ENCODE peak calls at places on chromosome X, in four cellular contexts. N is CD8-positive, alpha-beta T cell; I is GM23248; L is dorsolateral prefrontal cortex. K is an unnamed sample.

GRCh38 chrX:116278819-116279218 is 108.3 kb downstream of the AGTR2 start:
- DNase-seq in L (no peak), N (no peak), I (no peak), K (no peak)

GRCh38 chrX:24357101-24357500 is 3.3 kb upstream of the SUPT20HL1 start:
- DNase-seq in I (peak), L (no peak), N (no peak), K (no peak)

GRCh38 chrX:31500920-31501319 is 429.1 kb upstream of the FTHL17 start:
- DNase-seq in N (no peak), L (no peak), I (no peak), K (no peak)

GRCh38 chrX:1466971-1467561 is 14.4 kb upstream of the ASMTL start:
- DNase-seq in N (no peak), I (no peak), L (no peak), K (no peak)

GRCh38 chrX:149467920-149468319 is 37.2 kb downstream of the IDS start:
- DNase-seq in N (no peak), L (no peak), I (no peak), K (no peak)

GRCh38 chrX:123814343-123814742 is 45.5 kb upstream of the XIAP start:
- DNase-seq in I (peak), N (no peak), L (no peak), K (no peak)

GRCh38 chrX:96407043-96407442 is 277.6 kb upstream of the DIAPH2 start:
- DNase-seq in I (peak), N (no peak), L (no peak), K (no peak)

GRCh38 chrX:45824471-45824870 is 623.8 kb upstream of the DIPK2B start:
- DNase-seq in N (no peak), L (no peak), I (peak), K (no peak)

GRCh38 chrX:153926863-153927685 is 1.0 kb upstream of the ARHGAP4 start:
- DNase-seq in N (peak), L (no peak), I (peak), K (no peak)

GRCh38 chrX:136199365-136199764 is 51.8 kb downstream of the MAP7D3 start:
- DNase-seq in I (no peak), L (no peak), N (no peak), K (no peak)

GRCh38 chrX:44872319-44872816 is 620 bp upstream of the KDM6A start:
- DNase-seq in N (no peak), L (no peak), I (peak), K (no peak)

GRCh38 chrX:140701480-140701879 is 8.1 kb upstream of the LINC00632 start:
- DNase-seq in I (peak), L (no peak), N (no peak), K (no peak)

GRCh38 chrX:79452879-79453278 is 85.7 kb upstream of the ITM2A start:
- DNase-seq in N (no peak), L (no peak), I (no peak), K (no peak)

GRCh38 chrX:39769748-39770147 is 328.0 kb downstream of the BCOR start:
- DNase-seq in I (no peak), L (no peak), N (no peak), K (no peak)

GRCh38 chrX:49838374-49838773 is 9.3 kb downstream of the PAGE4 start:
- DNase-seq in I (peak), L (no peak), N (no peak), K (no peak)

GRCh38 chrX:24204331-24204730 is 54.8 kb downstream of the ZFX start:
- DNase-seq in L (no peak), I (peak), N (no peak), K (no peak)

GRCh38 chrX:140177821-140178220 is 212.5 kb upstream of the CXorf66 start:
- DNase-seq in I (no peak), N (no peak), L (no peak), K (no peak)

GRCh38 chrX:131288188-131288587 is 918 bp downstream of the IGSF1 start:
- DNase-seq in L (no peak), I (no peak), N (no peak), K (no peak)

GRCh38 chrX:30301203-30301602 is 8.0 kb downstream of the NR0B1 start:
- DNase-seq in L (no peak), N (no peak), I (no peak), K (no peak)

GRCh38 chrX:64977830-64978229 is 1.6 kb upstream of the ZC4H2 start:
- DNase-seq in L (no peak), I (peak), N (no peak), K (no peak)

GRCh38 chrX:64975989-64976672 is at the start of gene ZC4H2:
- DNase-seq in N (peak), I (peak), L (peak), K (peak)

GRCh38 chrX:64977051-64977450 is 801 bp upstream of the ZC4H2 start:
- DNase-seq in N (no peak), L (no peak), I (no peak), K (no peak)

GRCh38 chrX:64975491-64975890 is 759 bp downstream of the ZC4H2 start:
- DNase-seq in L (peak), N (no peak), I (peak), K (peak)

DNA sequence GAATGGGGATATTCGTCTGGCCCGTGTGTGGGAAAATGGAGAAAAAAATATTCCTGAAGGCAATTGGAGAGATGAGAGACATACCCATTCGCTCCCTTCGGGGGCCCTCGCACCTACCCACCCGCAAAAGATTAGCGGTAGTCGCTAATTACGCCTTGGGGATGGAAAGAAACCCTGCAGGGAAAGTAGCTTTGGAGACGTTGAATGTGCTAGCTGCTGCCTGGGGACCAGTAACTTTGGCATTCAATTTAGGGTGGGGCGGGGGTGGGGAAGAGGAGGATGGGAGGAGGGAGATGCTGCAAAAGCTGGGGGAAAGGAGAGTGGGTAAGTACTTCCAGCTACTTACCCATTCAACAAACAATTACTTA is 407 bp upstream of the ZC4H2 start:
- DNase-seq in L (no peak), N (no peak), I (no peak), K (no peak)
- H3K27ac ChIP-seq in L (no peak), N (no peak), I (no peak), K (no peak)

GRCh38 chrX:150768132-150768485 is 74.9 kb downstream of the MTMR1 start:
- DNase-seq in N (no peak), I (no peak), L (no peak), K (no peak)
- H3K27ac ChIP-seq in N (no peak), I (peak), L (peak), K (peak)

DNA sequence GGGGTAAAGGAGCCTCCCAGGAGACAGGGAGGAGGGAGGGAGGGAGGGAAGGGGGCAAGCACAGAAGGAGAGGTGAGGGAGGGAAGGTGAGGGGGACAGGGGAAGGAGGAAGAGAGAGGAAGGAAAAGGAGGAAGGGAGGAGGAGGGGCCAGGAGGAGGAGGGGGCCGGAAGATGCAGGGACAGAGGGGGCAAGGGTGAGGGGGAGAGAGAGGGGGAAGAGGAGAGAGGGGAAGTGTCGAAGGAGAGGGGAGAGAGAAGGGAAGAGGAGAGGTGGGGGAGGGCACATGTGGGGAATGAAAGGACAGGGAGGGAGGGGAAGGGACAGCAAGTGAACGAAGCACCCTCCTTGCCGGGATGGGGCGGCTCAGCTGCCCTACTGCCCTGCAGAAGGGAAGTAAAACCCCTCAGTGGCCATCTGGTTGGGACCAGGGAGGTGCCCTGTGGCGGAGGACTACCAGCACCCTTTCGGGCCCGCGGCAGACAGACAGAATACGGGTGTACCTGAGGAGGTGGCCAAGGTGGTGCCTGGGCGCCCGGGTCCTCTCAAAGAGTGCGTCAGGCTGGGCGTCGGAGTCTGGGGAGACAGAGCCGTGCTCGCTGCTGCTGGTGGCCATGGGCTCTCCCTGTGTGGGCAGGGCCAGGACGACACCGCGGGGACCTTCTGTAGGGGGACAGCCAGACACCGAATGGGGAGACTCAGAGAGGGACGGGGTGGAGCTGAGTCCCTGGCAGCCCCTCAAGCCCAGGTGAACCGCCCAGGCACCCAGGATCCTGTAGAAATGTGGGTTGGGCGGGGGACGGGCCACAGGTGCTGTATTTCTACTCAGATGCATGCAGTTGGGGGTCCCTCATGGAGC is 29.5 kb downstream of the PDHA1 start:
- DNase-seq in L (no peak), I (no peak), N (no peak), K (no peak)
- H3K27ac ChIP-seq in L (no peak), I (no peak), N (no peak), K (no peak)

DNA sequence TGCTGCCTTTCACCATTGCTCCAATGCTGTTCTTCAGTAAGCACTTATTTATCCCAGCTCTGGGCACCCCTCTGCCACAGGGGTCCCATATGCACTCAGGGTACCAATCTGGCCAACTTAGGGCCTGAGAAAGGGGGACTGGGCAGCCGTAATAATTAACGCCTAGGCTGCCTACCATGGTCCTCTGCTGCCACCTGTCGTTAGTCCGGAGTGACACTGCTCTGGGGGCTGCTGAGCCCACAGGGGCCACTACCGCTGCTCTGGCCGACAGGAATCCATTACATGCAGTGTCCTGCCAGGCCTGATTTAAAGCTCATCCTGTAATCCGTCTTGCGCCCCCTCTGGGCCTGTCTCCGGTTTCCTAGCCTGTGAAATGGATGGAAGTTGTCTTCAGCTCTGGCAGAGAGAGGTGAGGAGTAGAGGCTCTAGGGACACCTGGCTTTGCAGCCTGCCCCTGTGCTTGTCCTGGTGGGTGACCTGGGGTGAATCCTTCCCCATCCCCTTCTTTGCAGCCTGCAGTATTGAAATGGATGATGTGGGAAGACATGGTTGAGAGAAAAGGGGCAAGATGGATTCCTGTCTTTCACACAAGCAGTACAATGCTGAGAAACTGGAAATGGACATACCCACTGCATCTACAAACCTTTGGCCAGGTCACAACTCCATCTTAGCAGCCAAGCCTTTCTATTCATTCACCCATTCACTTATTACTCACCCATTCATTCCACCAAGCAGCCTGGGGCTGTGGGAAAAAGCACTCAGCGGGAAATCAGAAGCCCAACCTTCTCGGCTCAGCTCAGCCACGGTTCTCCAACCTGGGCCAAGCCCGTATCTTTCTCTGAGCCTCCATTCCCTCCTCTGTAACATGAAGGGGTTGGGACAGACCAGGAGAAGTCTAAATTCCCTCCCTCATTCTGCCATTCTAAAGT is 116.3 kb upstream of the NALF2 start:
- DNase-seq in N (no peak), I (peak), L (peak), K (no peak)
- H3K27ac ChIP-seq in N (no peak), I (no peak), L (no peak), K (no peak)